ENCODE peak calls at places on chromosomes 4 and X, in five cellular contexts. O, Q, J, L and K are unnamed samples.
A peak's percentile ranks its signal among the peaks of the same experiment; 100 is the strongest.

GRCh38 chr4:15332377-15332776 is 95.5 kb upstream of the C1QTNF7 start:
- DNase-seq in O (no peak), Q (no peak), J (no peak), L (no peak), K (no peak)

GRCh38 chr4:102420563-102421221 is 75.4 kb upstream of the SLC39A8 start:
- DNase-seq in O (no peak), Q (no peak), J (peak; percentile 6), L (no peak), K (no peak)

GRCh38 chrX:41002021-41002420 is 83.2 kb upstream of the USP9X start:
- DNase-seq in O (no peak), Q (no peak), J (no peak), L (no peak), K (no peak)

GRCh38 chr4:137755033-137755471 is 222.8 kb upstream of the PCDH18 start:
- DNase-seq in O (no peak), Q (no peak), J (no peak), L (peak; percentile 53), K (no peak)

GRCh38 chr4:133921280-133922195 is 280.1 kb downstream of the PABPC4L start:
- DNase-seq in O (no peak), Q (no peak), J (no peak), L (peak; percentile 44), K (no peak)

GRCh38 chr4:16045687-16046086 is 38.1 kb downstream of the PROM1 start:
- DNase-seq in O (no peak), Q (no peak), J (no peak), L (no peak), K (no peak)

GRCh38 chr4:1516261-1516660 is 110.0 kb upstream of the NKX1-1 start:
- DNase-seq in O (no peak), Q (no peak), J (no peak), L (no peak), K (no peak)

GRCh38 chr4:164239976-164240375 is 514.0 kb upstream of the SMIM31 start:
- DNase-seq in O (no peak), Q (no peak), J (no peak), L (no peak), K (no peak)

GRCh38 chr4:2081540-2081939 is 22.4 kb downstream of the NAT8L start:
- DNase-seq in O (no peak), Q (no peak), J (no peak), L (no peak), K (no peak)

GRCh38 chrX:19070555-19070994 is 51.7 kb downstream of the ADGRG2 start:
- DNase-seq in O (no peak), Q (no peak), J (no peak), L (no peak), K (no peak)

GRCh38 chr4:24923550-24923949 is 10.7 kb upstream of the CCDC149 start:
- DNase-seq in O (no peak), Q (no peak), J (no peak), L (no peak), K (no peak)